ENCODE peak calls at places on chromosomes 16 and 17, in seven cellular contexts. T, O, C, F, V, J and D are unnamed samples.

GRCh38 chr17:19978206-19978802 is 676 bp upstream of the AKAP10 start:
- DNase-seq in T (peak; percentile 19), O (no peak), C (peak; percentile 7), F (no peak), V (no peak), J (no peak), D (no peak)

GRCh38 chr16:78505544-78506371 is 406.3 kb downstream of the WWOX start:
- DNase-seq in T (no peak), O (no peak), C (no peak), F (peak; percentile 84), V (no peak), J (peak; percentile 14), D (no peak)

GRCh38 chr17:45266372-45266926 is 4.6 kb upstream of the SPATA32 start:
- DNase-seq in T (no peak), O (no peak), C (no peak), F (no peak), V (no peak), J (no peak), D (no peak)

GRCh38 chr16:20301840-20302239 is 25.5 kb downstream of the GP2 start:
- DNase-seq in T (no peak), O (no peak), C (no peak), F (no peak), V (no peak), J (no peak), D (no peak)

GRCh38 chr17:30790279-30790678 is 34.2 kb downstream of the CRLF3 start:
- DNase-seq in T (no peak), O (no peak), C (no peak), F (no peak), V (no peak), J (no peak), D (no peak)

GRCh38 chr17:39194985-39195524 is 2.4 kb downstream of the CACNB1 start:
- DNase-seq in T (no peak), O (peak; percentile 38), C (no peak), F (no peak), V (no peak), J (no peak), D (no peak)

GRCh38 chr16:31452631-31453106 is 6.6 kb upstream of the ARMC5 start:
- DNase-seq in T (no peak), O (no peak), C (no peak), F (no peak), V (peak; percentile 83), J (no peak), D (no peak)

GRCh38 chr16:68273459-68273858 is 9.1 kb downstream of the SLC7A6 start:
- DNase-seq in T (no peak), O (no peak), C (no peak), F (no peak), V (no peak), J (no peak), D (no peak)

GRCh38 chr17:16941072-16941641 is 30.8 kb downstream of the TNFRSF13B start:
- DNase-seq in T (peak; percentile 9), O (no peak), C (no peak), F (no peak), V (no peak), J (no peak), D (peak; percentile 62)

GRCh38 chr16:27677300-27677699 is 127.4 kb downstream of the KATNIP start:
- DNase-seq in T (no peak), O (no peak), C (no peak), F (no peak), V (no peak), J (no peak), D (no peak)

GRCh38 chr16:19822534-19822933 is 62.1 kb downstream of the GPRC5B start:
- DNase-seq in T (no peak), O (no peak), C (no peak), F (no peak), V (no peak), J (no peak), D (no peak)

GRCh38 chr16:88444826-88445582 is 8.1 kb upstream of the ZFPM1 start:
- DNase-seq in T (no peak), O (no peak), C (no peak), F (no peak), V (no peak), J (no peak), D (no peak)

GRCh38 chr17:13727441-13728171 is 125.9 kb upstream of the HS3ST3A1 start:
- DNase-seq in T (no peak), O (no peak), C (no peak), F (no peak), V (no peak), J (no peak), D (no peak)

GRCh38 chr17:43695968-43696865 is 34.5 kb upstream of the MEOX1 start:
- DNase-seq in T (no peak), O (no peak), C (no peak), F (peak; percentile 38), V (no peak), J (no peak), D (no peak)

GRCh38 chr17:7956208-7956965 is 24.4 kb downstream of the CNTROB start:
- DNase-seq in T (no peak), O (no peak), C (no peak), F (peak; percentile 61), V (no peak), J (no peak), D (no peak)

GRCh38 chr16:68470461-68471150 is 22.3 kb upstream of the SMPD3 start:
- DNase-seq in T (no peak), O (no peak), C (peak; percentile 59), F (no peak), V (no peak), J (no peak), D (peak; percentile 83)

GRCh38 chr16:4067262-4068001 is 48.8 kb downstream of the ADCY9 start:
- DNase-seq in T (no peak), O (no peak), C (no peak), F (no peak), V (peak; percentile 79), J (no peak), D (peak; percentile 22)